ENCODE peak calls at places on chromosomes 11 and 22, in eight cellular contexts. H is GM23338, Y is glutamatergic neuron, T is GM13977, K is suprapubic skin, R is IMR-90, Q is adrenal gland, I is Calu3. C is an unnamed sample.

GRCh38 chr22:29715240-29715639 is 4.6 kb upstream of the CABP7 start:
- DNase-seq in H (no peak), Y (peak), T (no peak), K (no peak), R (no peak), Q (no peak), I (no peak), C (no peak)

GRCh38 chr22:30277547-30278344 is 11.1 kb upstream of the OSM start:
- DNase-seq in H (no peak), Y (no peak), T (no peak), K (no peak), R (peak), Q (peak), I (no peak), C (no peak)

GRCh38 chr22:50206599-50206998 is 5.8 kb downstream of the SELENOO start:
- DNase-seq in H (peak), Y (no peak), T (no peak), K (no peak), R (peak), Q (no peak), I (peak), C (peak)

GRCh38 chr11:116696381-116696941 is 76.3 kb downstream of the BUD13 start:
- DNase-seq in H (no peak), Y (no peak), T (no peak), K (peak), R (no peak), Q (peak), I (no peak), C (no peak)

GRCh38 chr11:123203934-123204333 is 8.9 kb upstream of the CLMP start:
- DNase-seq in H (no peak), Y (no peak), T (no peak), K (no peak), R (peak), Q (no peak), I (no peak), C (no peak)

GRCh38 chr11:134272381-134273316 is 3.5 kb upstream of the GLB1L3 start:
- DNase-seq in H (peak), Y (peak), T (no peak), K (peak), R (peak), Q (peak), I (no peak), C (no peak)

GRCh38 chr11:985435-985834 is 51.1 kb downstream of the MUC6 start:
- DNase-seq in H (no peak), Y (no peak), T (no peak), K (no peak), R (no peak), Q (no peak), I (no peak), C (no peak)

GRCh38 chr11:12280199-12280837 is 97.1 kb upstream of the PARVA start:
- DNase-seq in H (no peak), Y (no peak), T (no peak), K (peak), R (no peak), Q (peak), I (no peak), C (no peak)

GRCh38 chr22:35887296-35887875 is 141.2 kb downstream of the RBFOX2 start:
- DNase-seq in H (no peak), Y (no peak), T (no peak), K (no peak), R (peak), Q (no peak), I (no peak), C (no peak)

GRCh38 chr11:35321532-35322320 is 97.6 kb downstream of the SLC1A2 start:
- DNase-seq in H (no peak), Y (no peak), T (no peak), K (no peak), R (peak), Q (no peak), I (no peak), C (no peak)

GRCh38 chr11:9914064-9914463 is 250.2 kb downstream of the SWAP70 start:
- DNase-seq in H (no peak), Y (no peak), T (no peak), K (no peak), R (no peak), Q (no peak), I (no peak), C (no peak)

GRCh38 chr11:101807521-101807920 is 107.3 kb upstream of the CEP126 start:
- DNase-seq in H (no peak), Y (no peak), T (no peak), K (no peak), R (no peak), Q (no peak), I (no peak), C (no peak)

GRCh38 chr11:30016588-30017363 is at the start of gene KCNA4:
- DNase-seq in H (peak), Y (peak), T (no peak), K (no peak), R (no peak), Q (no peak), I (no peak), C (peak)

GRCh38 chr11:117842131-117842941 is 17.8 kb upstream of the FXYD2 start:
- DNase-seq in H (no peak), Y (no peak), T (no peak), K (peak), R (no peak), Q (peak), I (no peak), C (no peak)

GRCh38 chr11:16603890-16604783 is 134.3 kb upstream of the C11orf58 start:
- DNase-seq in H (peak), Y (peak), T (no peak), K (peak), R (peak), Q (peak), I (peak), C (peak)

GRCh38 chr22:35872451-35872850 is 154.8 kb downstream of the APOL5 start:
- DNase-seq in H (no peak), Y (no peak), T (no peak), K (no peak), R (no peak), Q (no peak), I (no peak), C (no peak)

GRCh38 chr11:128409476-128409875 is 177.9 kb downstream of the ETS1 start:
- DNase-seq in H (no peak), Y (no peak), T (no peak), K (no peak), R (peak), Q (no peak), I (no peak), C (no peak)

GRCh38 chr11:104041792-104042191 is 5.4 kb downstream of the DDI1 start:
- DNase-seq in H (no peak), Y (no peak), T (no peak), K (no peak), R (no peak), Q (no peak), I (no peak), C (no peak)

GRCh38 chr11:19793356-19793755 is 80.7 kb downstream of the NAV2 start:
- DNase-seq in H (no peak), Y (no peak), T (no peak), K (no peak), R (no peak), Q (no peak), I (no peak), C (no peak)

GRCh38 chr11:63917685-63918523 is 940 bp upstream of the RCOR2 start:
- DNase-seq in H (peak), Y (peak), T (peak), K (no peak), R (no peak), Q (peak), I (peak), C (peak)

GRCh38 chr22:17366830-17367229 is 2.4 kb upstream of the CECR2 start:
- DNase-seq in H (peak), Y (peak), T (peak), K (no peak), R (no peak), Q (no peak), I (peak), C (peak)

GRCh38 chr11:61911701-61912529 is 5.5 kb downstream of the RAB3IL1 start:
- DNase-seq in H (no peak), Y (no peak), T (no peak), K (peak), R (no peak), Q (peak), I (no peak), C (peak)

GRCh38 chr11:131758726-131759125 is 388.3 kb downstream of the NTM start:
- DNase-seq in H (no peak), Y (no peak), T (no peak), K (no peak), R (no peak), Q (no peak), I (no peak), C (no peak)

GRCh38 chr11:44632466-44633123 is 67.1 kb downstream of the CD82 start:
- DNase-seq in H (peak), Y (no peak), T (no peak), K (no peak), R (no peak), Q (peak), I (peak), C (peak)

GRCh38 chr11:9972917-9973504 is 309.1 kb downstream of the SWAP70 start:
- DNase-seq in H (peak), Y (no peak), T (peak), K (no peak), R (peak), Q (no peak), I (peak), C (peak)

GRCh38 chr22:30875481-30876215 is 92.9 kb downstream of the MORC2 start:
- DNase-seq in H (no peak), Y (no peak), T (no peak), K (peak), R (no peak), Q (peak), I (no peak), C (no peak)

GRCh38 chr11:122676638-122677037 is 21.1 kb downstream of the UBASH3B start:
- DNase-seq in H (no peak), Y (no peak), T (no peak), K (no peak), R (no peak), Q (no peak), I (peak), C (no peak)

GRCh38 chr22:36548606-36549005 is 19.6 kb upstream of the EIF3D start:
- DNase-seq in H (no peak), Y (peak), T (no peak), K (no peak), R (no peak), Q (no peak), I (no peak), C (no peak)

GRCh38 chr11:2305862-2306823 is 4.3 kb downstream of the TSPAN32 start:
- DNase-seq in H (no peak), Y (no peak), T (no peak), K (no peak), R (peak), Q (peak), I (no peak), C (no peak)

GRCh38 chr22:49959782-49960158 is 802 bp upstream of the PIM3 start:
- DNase-seq in H (peak), Y (peak), T (no peak), K (peak), R (no peak), Q (peak), I (peak), C (no peak)

GRCh38 chr11:31995525-31996123 is 95.2 kb upstream of the RCN1 start:
- DNase-seq in H (no peak), Y (no peak), T (peak), K (no peak), R (peak), Q (peak), I (no peak), C (no peak)

GRCh38 chr11:26286472-26287066 is 45.4 kb upstream of the ANO3 start:
- DNase-seq in H (peak), Y (peak), T (no peak), K (no peak), R (peak), Q (no peak), I (peak), C (peak)

GRCh38 chr11:12089473-12089872 is 20.9 kb upstream of the MICAL2 start:
- DNase-seq in H (no peak), Y (no peak), T (no peak), K (peak), R (peak), Q (no peak), I (no peak), C (no peak)

GRCh38 chr11:74185695-74186094 is 14.6 kb downstream of the PPME1 start:
- DNase-seq in H (no peak), Y (no peak), T (no peak), K (no peak), R (peak), Q (no peak), I (no peak), C (no peak)

GRCh38 chr22:34105461-34106062 is 185.3 kb upstream of the LARGE1 start:
- DNase-seq in H (peak), Y (peak), T (peak), K (no peak), R (no peak), Q (peak), I (peak), C (peak)

GRCh38 chr22:30516273-30516672 is 10.8 kb upstream of the SEC14L4 start:
- DNase-seq in H (no peak), Y (no peak), T (no peak), K (no peak), R (no peak), Q (no peak), I (no peak), C (no peak)

GRCh38 chr11:35791088-35791958 is 128.7 kb downstream of the TRIM44 start:
- DNase-seq in H (no peak), Y (no peak), T (no peak), K (no peak), R (peak), Q (no peak), I (no peak), C (no peak)

GRCh38 chr11:128039140-128040021 is 548.0 kb downstream of the ETS1 start:
- DNase-seq in H (no peak), Y (no peak), T (no peak), K (peak), R (peak), Q (no peak), I (peak), C (no peak)

GRCh38 chr11:1674879-1675235 is 22.1 kb upstream of the KRTAP5-6 start:
- DNase-seq in H (no peak), Y (no peak), T (no peak), K (no peak), R (no peak), Q (peak), I (no peak), C (no peak)

DNA sequence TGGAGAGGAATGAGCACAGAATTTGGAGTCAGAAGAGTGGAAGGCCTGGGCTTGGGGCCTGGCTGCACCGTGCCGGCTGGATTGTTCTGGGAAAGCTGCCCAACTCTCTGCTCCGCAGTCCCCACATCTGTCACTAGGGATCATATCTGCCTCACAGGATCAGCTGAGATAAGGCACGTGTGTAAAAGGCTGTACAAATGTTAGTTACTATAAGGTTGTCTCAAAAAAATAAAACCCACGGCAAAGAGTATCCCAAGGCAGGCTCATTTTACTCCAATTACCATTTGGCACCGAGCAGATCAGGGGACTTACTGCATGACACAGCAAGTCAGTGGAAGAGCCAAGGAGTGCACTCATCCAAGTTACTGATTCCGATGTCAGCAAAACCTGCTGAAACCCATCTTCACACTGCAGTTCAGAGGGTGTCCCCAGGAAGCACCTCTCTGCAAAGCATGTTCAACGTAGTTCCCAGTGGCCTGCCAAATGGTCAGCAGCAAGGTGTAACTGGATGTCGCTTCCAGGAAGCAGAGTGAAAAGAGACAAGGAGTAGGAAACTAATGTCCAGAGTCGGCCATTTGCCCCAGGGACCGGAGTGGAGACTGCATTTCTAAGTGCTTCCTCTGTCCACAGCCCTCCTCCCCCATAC is 18.1 kb upstream of the MRTFA start:
- DNase-seq in H (peak), Y (peak), T (no peak), K (no peak), R (peak), Q (peak), I (peak), C (peak)
- TF ChIP-seq CTCF in H (peak), Y (no peak), T (no peak), K (no peak), R (peak), Q (peak), I (no peak), C (peak)

GRCh38 chr11:120785576-120785975 is 238.3 kb upstream of the TBCEL start:
- DNase-seq in H (no peak), Y (no peak), T (no peak), K (no peak), R (no peak), Q (peak), I (no peak), C (no peak)

GRCh38 chr11:120780239-120780638 is 243.7 kb upstream of the TBCEL start:
- DNase-seq in H (no peak), Y (no peak), T (no peak), K (no peak), R (peak), Q (no peak), I (no peak), C (no peak)

GRCh38 chr11:120781486-120782120 is 242.3 kb upstream of the TBCEL start:
- DNase-seq in H (no peak), Y (no peak), T (no peak), K (no peak), R (no peak), Q (peak), I (no peak), C (no peak)

GRCh38 chr11:120786206-120786735 is 237.6 kb upstream of the TBCEL start:
- DNase-seq in H (no peak), Y (no peak), T (no peak), K (no peak), R (no peak), Q (peak), I (no peak), C (no peak)

GRCh38 chr11:120784566-120785251 is 239.2 kb upstream of the TBCEL start:
- DNase-seq in H (no peak), Y (no peak), T (no peak), K (no peak), R (no peak), Q (peak), I (no peak), C (no peak)
- TF ChIP-seq CTCF in H (no peak), Y (no peak), T (no peak), K (no peak), R (no peak), Q (no peak), I (no peak), C (no peak)

GRCh38 chr11:70226967-70227366 is 23.9 kb downstream of the FADD start:
- DNase-seq in H (peak), Y (peak), T (no peak), K (no peak), R (no peak), Q (no peak), I (peak), C (peak)
- TF ChIP-seq CTCF in H (peak), Y (peak), T (no peak), K (no peak), R (peak), Q (peak), I (no peak), C (peak)

DNA sequence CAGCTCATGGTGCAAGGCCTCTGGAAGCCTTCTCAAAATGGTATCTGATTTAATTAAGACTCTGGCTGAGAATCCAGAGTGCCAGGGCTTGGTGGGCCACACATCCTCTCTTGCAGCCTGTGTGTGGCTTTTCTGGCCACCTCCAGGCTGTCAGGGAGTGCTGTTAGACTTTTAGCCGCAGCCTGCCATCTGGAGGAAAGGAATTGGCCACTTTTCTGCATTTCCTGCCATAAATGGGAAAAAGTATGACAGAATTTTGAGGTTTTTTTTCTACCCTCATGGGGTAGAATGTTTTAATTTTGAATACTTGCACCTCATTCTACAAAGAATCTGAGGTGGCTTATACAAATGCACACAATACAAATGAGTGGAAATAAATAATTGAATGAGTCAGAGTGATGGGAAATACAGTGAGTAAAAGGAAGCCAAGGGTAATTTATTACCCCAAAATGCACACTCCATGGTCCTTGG is 218.4 kb downstream of the ADAMTS15 start:
- DNase-seq in H (no peak), Y (no peak), T (no peak), K (no peak), R (peak), Q (no peak), I (no peak), C (no peak)
- TF ChIP-seq CTCF in H (no peak), Y (no peak), T (no peak), K (no peak), R (peak), Q (no peak), I (no peak), C (no peak)

GRCh38 chr11:65118097-65118837 is 766 bp upstream of the ZNHIT2 start:
- DNase-seq in H (no peak), Y (no peak), T (no peak), K (no peak), R (no peak), Q (no peak), I (no peak), C (no peak)
- TF ChIP-seq CTCF in H (no peak), Y (peak), T (no peak), K (no peak), R (no peak), Q (peak), I (no peak), C (peak)

GRCh38 chr22:42799462-42800405 is 57.3 kb downstream of the ARFGAP3 start:
- DNase-seq in H (peak), Y (peak), T (no peak), K (no peak), R (no peak), Q (peak), I (no peak), C (no peak)

GRCh38 chr22:42803454-42803853 is 53.6 kb downstream of the ARFGAP3 start:
- DNase-seq in H (no peak), Y (peak), T (no peak), K (no peak), R (no peak), Q (peak), I (no peak), C (no peak)

GRCh38 chr22:42799061-42799460 is 58.0 kb downstream of the ARFGAP3 start:
- DNase-seq in H (no peak), Y (no peak), T (no peak), K (no peak), R (no peak), Q (peak), I (no peak), C (no peak)

GRCh38 chr22:42801537-42802165 is 55.4 kb downstream of the ARFGAP3 start:
- DNase-seq in H (no peak), Y (no peak), T (no peak), K (no peak), R (no peak), Q (peak), I (no peak), C (no peak)

GRCh38 chr22:42800731-42801536 is 56.1 kb downstream of the ARFGAP3 start:
- DNase-seq in H (no peak), Y (no peak), T (no peak), K (no peak), R (no peak), Q (peak), I (no peak), C (no peak)
- TF ChIP-seq CTCF in H (no peak), Y (no peak), T (no peak), K (no peak), R (no peak), Q (no peak), I (no peak), C (no peak)

GRCh38 chr11:111352935-111353695 is 26.0 kb downstream of the POU2AF1 start:
- DNase-seq in H (no peak), Y (no peak), T (no peak), K (no peak), R (no peak), Q (no peak), I (no peak), C (no peak)

GRCh38 chr11:111355956-111356659 is 23.0 kb downstream of the POU2AF1 start:
- DNase-seq in H (no peak), Y (no peak), T (no peak), K (no peak), R (no peak), Q (no peak), I (no peak), C (no peak)

GRCh38 chr11:111355101-111355500 is 24.0 kb downstream of the POU2AF1 start:
- DNase-seq in H (no peak), Y (no peak), T (no peak), K (no peak), R (no peak), Q (no peak), I (no peak), C (no peak)

GRCh38 chr11:111353776-111354600 is 25.1 kb downstream of the POU2AF1 start:
- DNase-seq in H (no peak), Y (no peak), T (no peak), K (no peak), R (no peak), Q (no peak), I (no peak), C (no peak)

DNA sequence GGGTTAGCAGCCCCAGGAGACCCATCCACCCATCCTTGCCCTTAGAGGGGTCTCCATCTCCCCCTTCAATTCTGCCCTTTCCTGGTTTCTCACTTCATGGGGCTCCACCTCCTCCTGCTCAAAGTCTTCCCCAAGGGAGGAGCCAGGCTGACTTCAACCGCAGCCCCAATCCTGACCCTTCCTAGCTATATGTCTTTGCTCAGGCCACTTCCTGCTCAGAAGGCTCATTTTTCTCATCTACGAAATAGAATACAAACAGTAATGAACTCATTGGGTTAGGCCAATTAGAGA is 24.5 kb downstream of the POU2AF1 start:
- DNase-seq in H (no peak), Y (no peak), T (no peak), K (no peak), R (no peak), Q (no peak), I (no peak), C (no peak)
- TF ChIP-seq CTCF in H (no peak), Y (no peak), T (no peak), K (no peak), R (no peak), Q (no peak), I (no peak), C (no peak)

C was measured in endothelial cell.